ENCODE peak calls at places on chromosomes 2 and 18, in five cellular contexts. U, V, A, O and P are unnamed samples.

GRCh38 chr2:7812231-7812995 is 869.4 kb upstream of the ID2 start:
- DNase-seq in U (no peak), V (no peak), A (no peak), O (no peak), P (no peak)

GRCh38 chr2:43100883-43101662 is 125.3 kb downstream of the ZFP36L2 start:
- DNase-seq in U (no peak), V (no peak), A (no peak), O (no peak), P (peak)

GRCh38 chr2:109218087-109218791 is 89.2 kb downstream of the SH3RF3 start:
- DNase-seq in U (no peak), V (no peak), A (no peak), O (peak), P (no peak)

GRCh38 chr2:224357098-224357901 is 44.6 kb downstream of the FAM124B start:
- DNase-seq in U (peak), V (peak), A (peak), O (peak), P (peak)

GRCh38 chr2:29273704-29274611 is 158.7 kb downstream of the CLIP4 start:
- DNase-seq in U (no peak), V (no peak), A (peak), O (no peak), P (no peak)

GRCh38 chr2:109110185-109110584 is 18.8 kb upstream of the SH3RF3 start:
- DNase-seq in U (no peak), V (no peak), A (peak), O (no peak), P (no peak)

GRCh38 chr18:48780151-48781001 is 170.4 kb downstream of the SMAD7 start:
- DNase-seq in U (no peak), V (no peak), A (peak), O (no peak), P (no peak)

GRCh38 chr2:86238354-86238753 is 39.1 kb downstream of the MRPL35 start:
- DNase-seq in U (no peak), V (no peak), A (no peak), O (peak), P (no peak)

GRCh38 chr2:50492452-50492851 is 539.5 kb downstream of the NRXN1 start:
- DNase-seq in U (peak), V (peak), A (peak), O (peak), P (peak)

GRCh38 chr2:149180226-149180875 is 141.9 kb downstream of the LYPD6B start:
- DNase-seq in U (no peak), V (no peak), A (no peak), O (no peak), P (no peak)

GRCh38 chr2:62536873-62537547 is 31.0 kb upstream of the TMEM17 start:
- DNase-seq in U (no peak), V (no peak), A (no peak), O (no peak), P (no peak)

GRCh38 chr2:164044637-164045036 is 308.8 kb upstream of the FIGN start:
- DNase-seq in U (no peak), V (no peak), A (no peak), O (no peak), P (no peak)

GRCh38 chr2:107984667-107985066 is 1.7 kb upstream of the SLC5A7 start:
- DNase-seq in U (no peak), V (no peak), A (no peak), O (no peak), P (no peak)

DNA sequence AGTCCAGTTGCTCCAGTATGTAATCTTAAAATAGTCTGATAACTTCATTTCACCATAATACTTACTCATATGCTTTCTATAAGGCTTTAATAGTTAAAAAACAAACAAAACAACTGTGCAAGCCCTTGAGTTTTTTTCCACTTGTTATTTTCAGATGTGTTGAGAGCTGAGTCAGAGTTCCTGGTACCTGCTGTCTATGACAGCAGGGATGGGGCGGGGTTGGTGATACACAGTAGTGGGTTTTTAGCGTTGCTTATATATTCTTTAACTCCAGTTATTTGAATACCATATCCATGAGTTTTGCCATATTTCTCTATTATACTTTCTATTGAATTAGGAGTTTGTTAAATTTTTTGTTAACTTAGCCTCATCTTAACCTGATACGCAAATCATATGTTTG is 5.0 kb downstream of the NAPG start:
- DNase-seq in U (no peak), V (peak), A (no peak), O (no peak), P (no peak)
- TF ChIP-seq JUND in U (no peak), V (peak), A (no peak), O (no peak), P (no peak)

GRCh38 chr18:46607926-46608325 is 49.1 kb downstream of the LOXHD1 start:
- DNase-seq in U (no peak), V (no peak), A (no peak), O (no peak), P (no peak)

DNA sequence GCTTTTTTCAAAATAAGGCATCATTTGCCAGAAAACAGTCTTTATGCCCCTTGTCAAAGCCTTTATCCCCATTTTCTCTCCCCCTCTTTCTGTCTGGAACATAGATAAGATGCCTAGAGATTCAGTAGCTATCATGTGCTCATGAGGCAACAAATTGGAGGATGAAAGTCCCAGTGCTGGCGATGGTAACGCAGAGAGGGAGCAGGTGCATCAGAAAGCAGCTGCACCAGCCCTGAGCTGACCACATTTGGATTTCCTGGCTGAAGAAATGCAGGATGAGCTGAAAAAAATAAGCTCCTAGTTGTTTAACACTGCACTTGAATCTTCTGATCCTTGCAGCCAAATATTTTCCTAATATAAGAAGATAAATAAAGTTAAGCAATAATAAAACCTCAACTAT is 48.0 kb downstream of the LOXHD1 start:
- DNase-seq in U (no peak), V (no peak), A (no peak), O (no peak), P (no peak)
- TF ChIP-seq JUND in U (no peak), V (no peak), A (no peak), O (no peak), P (no peak)

GRCh38 chr2:48420512-48421197 is 109.3 kb upstream of the STON1 start:
- DNase-seq in U (peak), V (peak), A (peak), O (no peak), P (peak)

GRCh38 chr2:48424866-48425265 is 105.1 kb upstream of the STON1 start:
- DNase-seq in U (no peak), V (no peak), A (no peak), O (no peak), P (no peak)

GRCh38 chr2:48425402-48425801 is 104.6 kb upstream of the STON1 start:
- DNase-seq in U (no peak), V (no peak), A (no peak), O (no peak), P (no peak)

GRCh38 chr2:48424356-48424755 is 105.6 kb upstream of the STON1 start:
- DNase-seq in U (no peak), V (no peak), A (no peak), O (no peak), P (no peak)

DNA sequence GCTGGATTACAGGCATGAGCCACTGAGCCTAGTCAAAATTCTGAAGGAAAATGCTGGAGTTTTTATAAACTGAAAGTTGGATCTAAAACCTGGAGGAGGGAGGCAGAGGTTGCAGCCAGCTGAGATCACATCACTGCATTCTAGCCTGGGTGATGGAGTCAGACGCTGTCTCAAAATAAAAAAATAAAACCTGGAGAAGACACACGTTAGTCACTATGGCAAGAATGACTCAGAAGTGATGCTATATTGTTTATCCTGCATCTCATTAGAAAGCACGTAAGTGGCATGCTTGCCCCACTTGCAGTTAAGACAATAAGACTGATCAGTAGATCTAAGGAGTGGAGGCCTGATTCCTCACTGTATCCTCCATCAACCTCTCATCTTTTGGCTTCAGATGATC is 106.6 kb upstream of the STON1 start:
- DNase-seq in U (no peak), V (no peak), A (no peak), O (no peak), P (no peak)
- TF ChIP-seq JUND in U (no peak), V (no peak), A (peak), O (no peak), P (no peak)

GRCh38 chr18:78517328-78517727 is 462.3 kb upstream of the SALL3 start:
- DNase-seq in U (no peak), V (no peak), A (no peak), O (no peak), P (no peak)
- TF ChIP-seq JUND in U (no peak), V (no peak), A (no peak), O (no peak), P (no peak)

GRCh38 chr2:177888581-177888980 is 184.0 kb downstream of the PDE11A start:
- DNase-seq in U (no peak), V (no peak), A (no peak), O (no peak), P (no peak)
- TF ChIP-seq JUND in U (no peak), V (no peak), A (no peak), O (no peak), P (no peak)

GRCh38 chr2:219475697-219476604 is 22.7 kb upstream of the GMPPA start:
- DNase-seq in U (no peak), V (peak), A (peak), O (no peak), P (peak)
- TF ChIP-seq JUND in U (no peak), V (peak), A (no peak), O (no peak), P (no peak)

DNA sequence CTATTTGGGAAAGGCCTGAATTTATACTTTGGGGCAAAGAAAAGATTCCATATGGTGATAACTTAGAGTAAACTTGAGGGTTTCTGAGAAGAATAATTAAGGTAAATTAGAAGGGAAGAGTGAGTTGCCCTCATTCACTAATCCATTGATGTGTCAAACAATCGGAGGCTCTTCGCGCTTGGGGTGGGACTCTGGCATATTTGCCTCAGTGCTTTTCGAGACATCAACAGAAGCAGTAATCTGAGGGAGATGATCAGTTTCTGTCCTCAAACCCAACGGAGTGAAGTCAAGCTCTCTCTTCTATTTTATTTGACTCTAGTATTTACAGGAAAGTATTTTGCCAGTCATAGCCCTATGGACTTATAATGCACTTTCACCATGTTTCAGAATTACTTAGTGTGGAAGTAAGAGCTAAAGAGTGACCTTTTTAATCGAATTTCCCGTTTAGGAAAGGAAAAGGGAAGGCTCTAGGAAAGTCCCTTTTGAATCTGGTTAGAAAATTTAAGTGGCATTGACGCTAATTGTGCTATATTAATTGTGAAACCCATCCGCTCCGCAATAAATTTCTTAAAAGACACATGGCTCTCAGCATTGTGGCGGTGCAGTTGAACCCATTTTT is 1.3 kb downstream of the RAB10 start:
- DNase-seq in U (no peak), V (no peak), A (peak), O (no peak), P (no peak)
- TF ChIP-seq JUND in U (no peak), V (no peak), A (no peak), O (no peak), P (no peak)